ENCODE peak calls at places on chromosomes 12 and 14, in four cellular contexts. Z is psoas muscle, W is astrocyte of the spinal cord, C is endothelial cell. E is an unnamed sample.

GRCh38 chr14:54381821-54382220 is 15.0 kb upstream of the CDKN3 start:
- DNase-seq in Z (no peak), W (no peak), C (no peak), E (no peak)

GRCh38 chr12:20350495-20350894 is 17.8 kb upstream of the PDE3A start:
- DNase-seq in Z (no peak), W (peak), C (no peak), E (no peak)

GRCh38 chr12:82745807-82746206 is 59.1 kb downstream of the TMTC2 start:
- DNase-seq in Z (no peak), W (no peak), C (no peak), E (no peak)

GRCh38 chr14:80930836-80931389 is 10.6 kb downstream of the CEP128 start:
- DNase-seq in Z (no peak), W (peak), C (no peak), E (no peak)

GRCh38 chr14:42563313-42563712 is 956.6 kb downstream of the LRFN5 start:
- DNase-seq in Z (no peak), W (no peak), C (no peak), E (no peak)

GRCh38 chr12:125797421-125798175 is 732.4 kb downstream of the AACS start:
- DNase-seq in Z (no peak), W (peak), C (no peak), E (no peak)

GRCh38 chr12:109443794-109444193 is 33.3 kb downstream of the KCTD10 start:
- DNase-seq in Z (no peak), W (no peak), C (no peak), E (no peak)

GRCh38 chr12:110199360-110200123 is 75.4 kb downstream of the IFT81 start:
- DNase-seq in Z (no peak), W (peak), C (peak), E (no peak)

GRCh38 chr12:74598819-74599218 is 61.2 kb downstream of the ATXN7L3B start:
- DNase-seq in Z (no peak), W (peak), C (no peak), E (no peak)

GRCh38 chr12:120292411-120292660 is 633 bp upstream of the RNU4-2 start:
- DNase-seq in Z (no peak), W (no peak), C (no peak), E (no peak)

GRCh38 chr14:74169906-74170305 is 69.3 kb upstream of the VSX2 start:
- DNase-seq in Z (no peak), W (no peak), C (no peak), E (no peak)

GRCh38 chr12:52187206-52187605 is 4.6 kb downstream of the KRT80 start:
- DNase-seq in Z (no peak), W (no peak), C (no peak), E (no peak)

GRCh38 chr12:130335517-130336392 is 1.9 kb upstream of the PIWIL1 start:
- DNase-seq in Z (no peak), W (peak), C (peak), E (no peak)

GRCh38 chr12:93689076-93689834 is 12.1 kb downstream of the CRADD start:
- DNase-seq in Z (no peak), W (no peak), C (no peak), E (no peak)

GRCh38 chr12:62640910-62641448 is 174.4 kb downstream of the MON2 start:
- DNase-seq in Z (no peak), W (peak), C (no peak), E (no peak)

GRCh38 chr12:89793946-89794345 is 85.3 kb upstream of the ATP2B1 start:
- DNase-seq in Z (no peak), W (no peak), C (no peak), E (no peak)

GRCh38 chr12:84508325-84508861 is 404.2 kb downstream of the SLC6A15 start:
- DNase-seq in Z (no peak), W (peak), C (no peak), E (no peak)

GRCh38 chr12:124744659-124745467 is 118.8 kb downstream of the SCARB1 start:
- DNase-seq in Z (no peak), W (no peak), C (no peak), E (peak)

GRCh38 chr14:64225156-64225757 is 68.9 kb downstream of the ESR2 start:
- DNase-seq in Z (no peak), W (no peak), C (no peak), E (no peak)

GRCh38 chr14:95686935-95687334 is 709 bp downstream of the TCL1B start:
- DNase-seq in Z (no peak), W (no peak), C (no peak), E (no peak)

GRCh38 chr14:95034806-95035205 is 122.5 kb downstream of the DICER1 start:
- DNase-seq in Z (no peak), W (no peak), C (no peak), E (no peak)

GRCh38 chr12:57093412-57094193 is 4.7 kb downstream of the NAB2 start:
- DNase-seq in Z (peak), W (peak), C (peak), E (peak)

GRCh38 chr12:94677778-94678177 is 27.4 kb upstream of the TMCC3 start:
- DNase-seq in Z (no peak), W (no peak), C (no peak), E (no peak)

GRCh38 chr12:100593490-100593889 is 20.0 kb downstream of the GAS2L3 start:
- DNase-seq in Z (no peak), W (peak), C (no peak), E (no peak)

GRCh38 chr14:95784137-95784536 is 70.2 kb upstream of the TCL1A start:
- DNase-seq in Z (no peak), W (peak), C (peak), E (no peak)

GRCh38 chr14:61460853-61461611 is 139.7 kb downstream of the PRKCH start:
- DNase-seq in Z (no peak), W (no peak), C (no peak), E (no peak)

GRCh38 chr12:9098463-9099026 is 17.2 kb downstream of the A2M start:
- DNase-seq in Z (no peak), W (no peak), C (no peak), E (no peak)

GRCh38 chr12:116138380-116138779 is 139.1 kb downstream of the MED13L start:
- DNase-seq in Z (no peak), W (peak), C (no peak), E (no peak)

GRCh38 chr12:13000935-13001724 is 1.1 kb upstream of the HEBP1 start:
- DNase-seq in Z (peak), W (peak), C (peak), E (peak)

GRCh38 chr12:30965613-30965985 is 39.1 kb downstream of the TSPAN11 start:
- DNase-seq in Z (no peak), W (no peak), C (no peak), E (no peak)
- TF ChIP-seq CTCF in Z (peak), W (peak), C (peak), E (no peak)

GRCh38 chr12:71935594-71935993 is 3.1 kb upstream of the TPH2 start:
- DNase-seq in Z (no peak), W (no peak), C (no peak), E (no peak)

GRCh38 chr12:71942259-71942658 is 3.6 kb downstream of the TPH2 start:
- DNase-seq in Z (no peak), W (no peak), C (no peak), E (no peak)

GRCh38 chr12:71941174-71941573 is 2.5 kb downstream of the TPH2 start:
- DNase-seq in Z (no peak), W (no peak), C (no peak), E (no peak)

DNA sequence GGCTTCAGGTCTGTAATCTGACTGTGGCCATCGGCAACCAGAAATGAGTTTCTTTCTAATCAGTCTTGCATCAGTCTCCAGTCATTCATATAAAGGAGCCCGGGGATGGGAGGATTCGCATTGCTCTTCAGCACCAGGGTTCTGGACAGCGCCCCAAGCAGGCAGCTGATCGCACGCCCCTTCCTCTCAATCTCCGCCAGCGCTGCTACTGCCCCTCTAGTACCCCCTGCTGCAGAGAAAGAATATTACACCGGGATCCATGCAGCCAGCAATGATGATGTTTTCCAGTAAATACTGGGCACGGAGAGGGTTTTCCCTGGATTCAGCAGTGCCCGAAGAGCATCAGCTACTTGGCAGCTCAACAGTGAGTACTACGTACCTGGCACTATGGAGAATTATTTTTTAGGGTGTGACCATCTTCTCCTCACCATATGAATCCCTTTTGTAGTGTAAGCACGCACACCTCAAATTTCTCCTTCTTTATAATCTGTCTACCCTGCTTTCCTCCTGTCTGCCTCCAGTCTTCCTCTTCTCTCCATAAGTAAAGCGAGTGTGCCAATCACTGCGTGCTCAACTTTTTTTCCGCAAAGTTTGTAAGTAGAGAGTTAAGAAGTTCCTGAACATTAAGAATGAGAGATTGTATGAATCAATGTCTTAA is at the start of gene TPH2:
- DNase-seq in Z (peak), W (peak), C (peak), E (peak)
- TF ChIP-seq CTCF in Z (peak), W (peak), C (peak), E (peak)

GRCh38 chr12:108099085-108099484 is 30.0 kb upstream of the WSCD2 start:
- DNase-seq in Z (no peak), W (no peak), C (no peak), E (no peak)
- TF ChIP-seq CTCF in Z (peak), W (no peak), C (no peak), E (no peak)

GRCh38 chr12:43336962-43337555 is 214.9 kb downstream of the ADAMTS20 start:
- DNase-seq in Z (no peak), W (peak), C (no peak), E (no peak)
- TF ChIP-seq CTCF in Z (peak), W (peak), C (peak), E (peak)

DNA sequence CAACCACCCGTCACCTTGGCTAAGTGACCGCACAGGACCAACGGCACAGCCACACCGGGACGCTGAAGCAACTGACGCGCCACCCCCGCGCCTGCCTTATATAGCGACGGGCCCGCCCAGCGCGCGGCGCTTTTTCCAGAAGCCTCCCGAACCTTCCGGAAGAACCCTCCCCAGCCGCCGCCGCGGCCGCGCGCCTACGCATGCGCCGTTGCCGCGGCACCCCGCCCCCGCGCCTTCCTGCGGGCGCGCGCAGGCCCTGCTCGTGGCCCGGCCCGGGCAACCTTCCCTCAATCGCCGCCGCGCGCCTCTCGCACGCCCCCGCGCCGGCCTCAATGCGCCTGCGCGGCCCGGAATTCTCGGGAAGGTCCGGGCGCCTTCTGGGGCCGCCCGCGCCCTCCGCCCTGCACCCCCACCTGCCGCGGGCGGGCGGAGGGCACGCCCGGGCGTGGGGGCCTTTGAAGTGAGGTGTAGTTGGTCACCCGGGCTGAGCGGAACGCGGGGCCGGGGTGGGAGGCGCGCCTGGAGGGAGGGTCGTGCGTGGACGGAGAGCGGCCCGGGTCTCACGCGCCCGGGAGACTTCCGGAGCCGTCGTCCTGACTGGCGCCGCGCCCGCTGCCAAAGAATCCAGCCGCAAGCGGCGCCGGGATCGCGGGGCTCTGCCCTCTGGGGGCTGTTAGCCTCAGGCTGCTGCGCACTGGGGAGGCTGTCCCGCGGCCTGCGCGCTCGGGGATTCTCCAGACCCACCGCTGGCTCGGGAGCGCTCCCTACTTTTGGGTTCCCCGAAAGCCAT is at the start of gene HSP90AA1:
- DNase-seq in Z (peak), W (peak), C (peak), E (peak)
- TF ChIP-seq CTCF in Z (peak), W (peak), C (no peak), E (no peak)

GRCh38 chr14:52550661-52551060 is 1.6 kb downstream of the TXNDC16 start:
- DNase-seq in Z (no peak), W (no peak), C (no peak), E (no peak)

GRCh38 chr14:52546318-52546670 is 6.0 kb downstream of the TXNDC16 start:
- DNase-seq in Z (no peak), W (no peak), C (no peak), E (no peak)

GRCh38 chr14:52545584-52546317 is 6.6 kb downstream of the TXNDC16 start:
- DNase-seq in Z (no peak), W (no peak), C (no peak), E (no peak)

GRCh38 chr14:52547027-52547426 is 5.3 kb downstream of the TXNDC16 start:
- DNase-seq in Z (no peak), W (no peak), C (no peak), E (no peak)

GRCh38 chr14:52547526-52547925 is 4.8 kb downstream of the TXNDC16 start:
- DNase-seq in Z (no peak), W (no peak), C (no peak), E (no peak)
- TF ChIP-seq CTCF in Z (no peak), W (no peak), C (no peak), E (no peak)

GRCh38 chr12:54689984-54690383 is 41.8 kb upstream of the DCD start:
- DNase-seq in Z (no peak), W (no peak), C (no peak), E (no peak)
- TF ChIP-seq CTCF in Z (no peak), W (peak), C (no peak), E (no peak)

GRCh38 chr12:32755051-32755653 is 545 bp downstream of the YARS2 start:
- DNase-seq in Z (peak), W (peak), C (peak), E (peak)

GRCh38 chr12:32754101-32754500 is 1.6 kb downstream of the YARS2 start:
- DNase-seq in Z (no peak), W (no peak), C (no peak), E (no peak)

GRCh38 chr12:32757159-32757556 is 1.5 kb upstream of the YARS2 start:
- DNase-seq in Z (no peak), W (no peak), C (no peak), E (no peak)

GRCh38 chr12:32755654-32756475 is at the start of gene YARS2:
- DNase-seq in Z (peak), W (peak), C (peak), E (peak)

DNA sequence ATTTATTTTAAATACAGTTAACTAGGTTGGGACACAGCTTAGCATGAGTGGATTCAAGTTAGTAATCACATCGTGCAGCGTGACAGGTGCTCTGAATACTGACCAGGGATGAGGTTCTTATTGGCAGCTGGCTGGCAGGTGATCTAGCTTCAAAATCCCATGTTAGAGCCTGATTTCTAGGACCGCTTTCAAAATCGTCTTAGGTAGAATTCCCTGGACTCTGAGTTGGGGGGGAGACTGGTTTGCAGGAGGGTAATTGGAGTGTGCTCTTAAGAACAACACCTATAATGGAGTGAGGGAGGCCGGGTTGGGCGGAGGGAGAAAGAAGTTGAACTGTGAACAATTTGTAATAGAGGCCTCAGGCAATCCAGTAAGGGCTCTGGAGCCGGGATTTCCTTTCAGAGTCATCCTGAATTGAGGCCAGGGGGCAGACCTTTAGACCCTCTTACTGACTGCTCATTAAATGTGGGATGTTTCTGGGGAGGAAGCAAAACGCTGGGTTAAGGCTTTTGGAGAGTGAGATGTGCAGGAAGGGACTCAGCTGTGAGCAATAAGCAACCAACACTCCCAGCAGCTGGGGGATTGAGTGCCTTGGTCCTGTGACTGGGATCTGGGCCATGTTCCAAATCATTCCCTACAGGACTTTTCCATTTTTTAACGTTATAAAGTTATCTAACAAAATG is 920 bp upstream of the YARS2 start:
- DNase-seq in Z (no peak), W (no peak), C (peak), E (no peak)
- TF ChIP-seq CTCF in Z (no peak), W (no peak), C (no peak), E (no peak)

GRCh38 chr14:68408680-68409079 is 384.2 kb downstream of the ZFP36L1 start:
- DNase-seq in Z (no peak), W (no peak), C (no peak), E (no peak)
- TF ChIP-seq CTCF in Z (no peak), W (peak), C (no peak), E (no peak)

E was measured in glutamatergic neuron.